ENCODE peak calls at places on chromosomes 5 and 9, in six cellular contexts. P, A, E, H, G and I are unnamed samples.

GRCh38 chr5:112742424-112742823 is 4.7 kb downstream of the APC start:
- DNase-seq in G (peak; percentile 17), H (no peak), P (peak; percentile 15), E (peak; percentile 14), A (no peak), I (peak; percentile 26)

GRCh38 chr9:110047232-110047954 is 160.6 kb downstream of the C9orf152 start:
- DNase-seq in G (no peak), P (no peak), H (no peak), E (no peak), A (no peak), I (no peak)

GRCh38 chr5:150255659-150256415 is 33.7 kb downstream of the CAMK2A start:
- DNase-seq in A (peak; percentile 38), P (no peak), H (no peak), G (peak; percentile 43), E (no peak), I (no peak)

GRCh38 chr9:20604561-20604960 is 17.7 kb downstream of the MLLT3 start:
- DNase-seq in G (peak; percentile 55), H (no peak), A (peak; percentile 61), E (peak; percentile 50), P (peak; percentile 77), I (no peak)

GRCh38 chr5:80128129-80128528 is 93.0 kb downstream of the THBS4 start:
- DNase-seq in A (no peak), P (no peak), G (peak; percentile 19), H (no peak), E (peak; percentile 19), I (peak; percentile 7)

GRCh38 chr5:54361683-54362411 is 51.5 kb upstream of the ARL15 start:
- DNase-seq in P (no peak), A (no peak), H (no peak), E (no peak), G (peak; percentile 58), I (no peak)

GRCh38 chr5:142453801-142454381 is 129.1 kb upstream of the SPRY4 start:
- DNase-seq in A (no peak), G (no peak), P (no peak), E (no peak), H (no peak), I (no peak)

GRCh38 chr9:134724231-134724911 is 82.8 kb downstream of the COL5A1 start:
- DNase-seq in P (peak; percentile 70), G (no peak), A (peak; percentile 55), E (peak; percentile 78), H (no peak), I (no peak)

GRCh38 chr9:136075134-136075841 is 19.8 kb downstream of the NACC2 start:
- DNase-seq in H (no peak), A (no peak), G (no peak), P (no peak), E (no peak), I (no peak)

GRCh38 chr5:35617435-35618296 is at the start of gene SPEF2:
- DNase-seq in E (peak; percentile 92), H (peak; percentile 63), A (peak; percentile 91), G (peak; percentile 93), P (peak; percentile 93), I (peak; percentile 92)

GRCh38 chr5:97751556-97751955 is 568.5 kb upstream of the RIOK2 start:
- DNase-seq in E (no peak), A (peak; percentile 10), G (no peak), H (no peak), P (no peak), I (no peak)

GRCh38 chr9:1018121-1018520 is 32.0 kb upstream of the DMRT2 start:
- DNase-seq in P (peak; percentile 9), G (peak; percentile 36), H (no peak), A (no peak), E (peak; percentile 39), I (peak; percentile 63)
- TF ChIP-seq CTCF in P (peak; percentile 9), G (peak; percentile 41), H (no peak), A (peak; percentile 20), E (peak; percentile 43), I (peak; percentile 80)

GRCh38 chr5:167582263-167582662 is 709.2 kb upstream of the WWC1 start:
- DNase-seq in E (peak; percentile 39), A (peak; percentile 8), G (peak; percentile 52), H (no peak), P (peak; percentile 49), I (peak; percentile 50)
- TF ChIP-seq CTCF in E (peak; percentile 27), A (peak; percentile 57), G (peak; percentile 34), H (no peak), P (no peak), I (peak; percentile 60)

GRCh38 chr9:81108821-81109220 is 580.5 kb downstream of the TLE1 start:
- DNase-seq in E (no peak), H (no peak), G (no peak), P (no peak), A (no peak), I (peak; percentile 69)

GRCh38 chr9:81108391-81108790 is 581.0 kb downstream of the TLE1 start:
- DNase-seq in P (peak; percentile 16), E (no peak), A (peak; percentile 46), G (no peak), H (no peak), I (peak; percentile 83)

DNA sequence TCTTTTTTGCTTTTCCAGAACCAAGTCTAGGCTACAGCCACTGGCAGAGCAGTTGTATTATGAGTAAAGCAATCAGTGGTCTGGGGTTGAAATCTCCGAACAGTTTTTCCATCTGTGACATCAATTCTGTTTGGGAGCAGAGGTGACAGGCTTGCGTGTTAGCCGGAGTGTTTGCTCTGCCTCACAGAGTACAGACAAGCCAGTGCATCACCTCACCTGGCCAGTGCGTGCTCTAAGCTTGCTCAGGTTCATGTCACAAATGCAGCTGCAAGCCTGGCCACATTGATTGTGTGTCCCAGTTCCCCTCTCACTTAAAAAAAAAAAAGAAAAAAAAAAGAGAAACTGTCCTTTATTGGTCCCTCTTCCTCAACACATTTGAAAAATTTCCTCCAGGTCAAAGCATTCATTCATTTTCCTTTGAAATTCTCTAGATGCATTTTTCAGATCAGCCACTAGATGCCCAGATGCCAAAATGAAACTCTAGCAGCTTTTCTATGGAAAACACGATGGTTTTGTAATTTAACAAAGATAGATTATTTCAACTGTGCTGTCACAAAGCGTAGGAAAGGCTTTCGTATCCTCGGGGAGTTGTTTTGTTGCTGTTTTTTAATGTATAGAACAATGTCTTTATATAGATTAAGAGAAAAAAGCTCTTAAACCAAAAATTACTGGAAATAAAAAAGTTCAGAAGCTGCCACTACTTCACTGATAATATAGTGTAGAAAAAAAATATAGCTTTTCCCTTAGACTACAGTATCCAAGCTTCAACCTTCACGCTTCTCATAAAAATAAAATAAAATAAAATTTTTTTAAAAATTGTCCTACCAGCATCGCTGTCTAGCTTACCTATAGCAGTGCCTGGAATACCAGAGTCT is 585.5 kb downstream of the TLE1 start:
- DNase-seq in G (peak; percentile 15), A (no peak), P (peak; percentile 27), H (no peak), E (no peak), I (peak; percentile 21)
- TF ChIP-seq CTCF in G (peak; percentile 46), A (peak; percentile 36), P (peak; percentile 52), H (no peak), E (peak; percentile 41), I (peak; percentile 51)

DNA sequence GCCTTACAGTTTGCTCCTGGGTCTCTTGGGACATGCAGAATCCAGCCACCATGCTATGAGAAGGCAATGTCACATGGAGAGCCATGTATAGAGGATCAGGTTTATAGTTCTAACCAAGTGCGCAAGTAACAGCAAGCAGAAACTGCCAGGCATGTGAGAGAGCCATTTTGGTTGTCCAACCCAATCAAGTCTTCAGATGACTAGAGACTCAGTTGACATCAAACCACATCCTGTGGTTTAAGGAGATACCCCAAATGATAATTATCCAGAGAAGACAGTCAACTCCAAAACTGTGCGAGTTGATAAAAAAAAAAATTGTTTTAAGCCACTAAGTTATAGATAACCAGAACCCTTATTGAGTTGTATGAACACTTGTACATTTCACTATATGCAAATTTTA is 40.2 kb downstream of the TMEM232 start:
- DNase-seq in E (no peak), A (no peak), H (no peak), G (no peak), P (no peak), I (no peak)
- TF ChIP-seq CTCF in E (no peak), A (no peak), H (no peak), G (no peak), P (no peak), I (no peak)

GRCh38 chr5:64971538-64971937 is 202.8 kb downstream of the CWC27 start:
- DNase-seq in G (peak; percentile 41), H (no peak), P (peak; percentile 66), E (peak; percentile 42), A (peak; percentile 48), I (no peak)
- TF ChIP-seq CTCF in G (peak; percentile 16), H (no peak), P (peak; percentile 29), E (peak; percentile 22), A (peak; percentile 38), I (no peak)

GRCh38 chr9:5869315-5870019 is 21.2 kb upstream of the MLANA start:
- DNase-seq in E (peak; percentile 6), P (peak; percentile 17), H (no peak), G (no peak), A (no peak), I (peak; percentile 23)
- TF ChIP-seq CTCF in E (peak; percentile 36), P (peak; percentile 43), H (no peak), G (peak; percentile 24), A (peak; percentile 12), I (peak; percentile 59)

GRCh38 chr5:160187091-160187490 is 42.2 kb upstream of the FABP6 start:
- DNase-seq in A (no peak), G (no peak), P (no peak), H (no peak), E (peak; percentile 29), I (no peak)

GRCh38 chr5:160186480-160186879 is 42.8 kb upstream of the FABP6 start:
- DNase-seq in H (no peak), G (no peak), A (no peak), E (no peak), P (no peak), I (no peak)

GRCh38 chr5:160188968-160189319 is 40.4 kb upstream of the FABP6 start:
- DNase-seq in G (no peak), P (no peak), H (no peak), E (no peak), A (no peak), I (no peak)

GRCh38 chr5:160185954-160186353 is 43.4 kb upstream of the FABP6 start:
- DNase-seq in E (no peak), H (no peak), A (no peak), P (no peak), G (no peak), I (no peak)

GRCh38 chr5:160188151-160188967 is 40.9 kb upstream of the FABP6 start:
- DNase-seq in P (peak; percentile 69), E (peak; percentile 72), G (peak; percentile 88), H (no peak), A (peak; percentile 82), I (peak; percentile 39)
- TF ChIP-seq CTCF in P (no peak), E (no peak), G (no peak), H (no peak), A (peak; percentile 10), I (no peak)

DNA sequence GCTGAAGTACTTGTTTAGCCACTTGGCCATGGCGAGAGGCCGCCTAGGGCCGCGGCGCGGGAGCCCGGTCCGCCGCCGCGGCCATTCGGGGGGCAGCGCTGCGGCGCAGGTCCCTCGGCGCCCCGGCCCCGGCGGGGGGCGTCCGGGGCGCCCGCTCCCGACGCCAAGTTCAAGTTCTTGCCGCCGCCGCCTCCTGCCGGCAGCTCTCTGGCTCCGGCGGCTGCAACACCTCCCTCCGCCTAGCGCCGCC is 486 bp downstream of the SHB start:
- DNase-seq in H (no peak), A (peak; percentile 59), P (peak; percentile 61), E (no peak), G (peak; percentile 67), I (peak; percentile 29)
- TF ChIP-seq CTCF in H (no peak), A (peak; percentile 52), P (peak; percentile 40), E (no peak), G (peak; percentile 51), I (no peak)

GRCh38 chr5:22708770-22709328 is 144.3 kb downstream of the CDH12 start:
- DNase-seq in E (no peak), A (no peak), P (no peak), H (no peak), G (no peak), I (no peak)
- TF ChIP-seq CTCF in E (no peak), A (no peak), P (no peak), H (no peak), G (no peak), I (peak; percentile 14)